ENCODE peak calls at places on chromosomes 7 and 10, in ten cellular contexts. Y, T, A, C, Z, B, N, F, I and P are unnamed samples.

GRCh38 chr10:31926765-31927596 is 1.6 kb downstream of the ARHGAP12 start:
- DNase-seq in Y (no peak), I (peak; percentile 11), A (no peak), N (no peak), Z (no peak), C (no peak), B (no peak), T (no peak), F (no peak), P (no peak)

GRCh38 chr7:150399861-150400778 is 21.0 kb downstream of the ZNF775 start:
- DNase-seq in Y (no peak), T (peak; percentile 36), F (no peak), I (no peak), N (peak; percentile 4), B (no peak), A (no peak), Z (no peak), C (no peak), P (no peak)

GRCh38 chr10:80281784-80282505 is 7.5 kb downstream of the MAT1A start:
- DNase-seq in F (no peak), T (no peak), B (no peak), C (no peak), Z (peak; percentile 2), A (no peak), Y (no peak), N (no peak), I (no peak), P (no peak)

GRCh38 chr7:134886353-134887057 is 99.8 kb upstream of the AGBL3 start:
- DNase-seq in Y (no peak), C (no peak), A (no peak), B (no peak), Z (no peak), F (no peak), T (peak; percentile 86), N (no peak), I (peak; percentile 84), P (no peak)

GRCh38 chr10:72133517-72133916 is 45.2 kb upstream of the SPOCK2 start:
- DNase-seq in N (no peak), C (peak; percentile 92), F (no peak), A (no peak), T (no peak), I (no peak), Y (no peak), B (no peak), Z (no peak), P (no peak)

GRCh38 chr7:76302299-76303056 is at the start of gene HSPB1:
- DNase-seq in C (peak; percentile 60), T (peak; percentile 99), B (peak; percentile 95), F (peak; percentile 79), I (peak; percentile 98), A (peak; percentile 95), Z (peak; percentile 97), N (peak; percentile 94), Y (peak; percentile 82), P (peak; percentile 92)

GRCh38 chr10:124606822-124607221 is 137.4 kb downstream of the FAM53B start:
- DNase-seq in Y (no peak), B (no peak), F (no peak), I (no peak), T (no peak), Z (no peak), C (no peak), N (no peak), A (no peak), P (no peak)

GRCh38 chr10:71516890-71517289 is 120.2 kb downstream of the CDH23 start:
- DNase-seq in C (no peak), F (no peak), N (no peak), A (no peak), I (no peak), T (no peak), Z (no peak), Y (no peak), B (no peak), P (peak; percentile 54)

GRCh38 chr7:140141256-140141655 is 35.5 kb downstream of the KDM7A start:
- DNase-seq in T (no peak), A (no peak), F (no peak), Y (no peak), Z (no peak), C (no peak), I (no peak), N (no peak), B (no peak), P (no peak)

GRCh38 chr7:140134039-140134438 is 42.7 kb downstream of the KDM7A start:
- DNase-seq in T (no peak), Z (no peak), B (no peak), A (no peak), C (no peak), F (no peak), Y (no peak), N (no peak), I (no peak), P (no peak)

GRCh38 chr7:140142031-140142430 is 34.8 kb downstream of the KDM7A start:
- DNase-seq in F (no peak), C (no peak), A (no peak), T (no peak), I (no peak), Z (no peak), B (no peak), Y (no peak), N (no peak), P (no peak)

GRCh38 chr7:140137078-140137477 is 39.7 kb downstream of the KDM7A start:
- DNase-seq in N (no peak), Y (no peak), I (no peak), A (no peak), F (no peak), B (no peak), C (no peak), Z (no peak), T (no peak), P (no peak)

GRCh38 chr7:140136108-140136507 is 40.7 kb downstream of the KDM7A start:
- DNase-seq in N (no peak), Z (no peak), T (no peak), A (no peak), C (no peak), I (no peak), F (no peak), Y (no peak), B (no peak), P (no peak)
- TF ChIP-seq POLR2AphosphoS5 in N (no peak), Z (no peak), T (no peak), A (no peak), C (no peak), I (no peak), F (no peak), Y (no peak), B (no peak), P (no peak)

DNA sequence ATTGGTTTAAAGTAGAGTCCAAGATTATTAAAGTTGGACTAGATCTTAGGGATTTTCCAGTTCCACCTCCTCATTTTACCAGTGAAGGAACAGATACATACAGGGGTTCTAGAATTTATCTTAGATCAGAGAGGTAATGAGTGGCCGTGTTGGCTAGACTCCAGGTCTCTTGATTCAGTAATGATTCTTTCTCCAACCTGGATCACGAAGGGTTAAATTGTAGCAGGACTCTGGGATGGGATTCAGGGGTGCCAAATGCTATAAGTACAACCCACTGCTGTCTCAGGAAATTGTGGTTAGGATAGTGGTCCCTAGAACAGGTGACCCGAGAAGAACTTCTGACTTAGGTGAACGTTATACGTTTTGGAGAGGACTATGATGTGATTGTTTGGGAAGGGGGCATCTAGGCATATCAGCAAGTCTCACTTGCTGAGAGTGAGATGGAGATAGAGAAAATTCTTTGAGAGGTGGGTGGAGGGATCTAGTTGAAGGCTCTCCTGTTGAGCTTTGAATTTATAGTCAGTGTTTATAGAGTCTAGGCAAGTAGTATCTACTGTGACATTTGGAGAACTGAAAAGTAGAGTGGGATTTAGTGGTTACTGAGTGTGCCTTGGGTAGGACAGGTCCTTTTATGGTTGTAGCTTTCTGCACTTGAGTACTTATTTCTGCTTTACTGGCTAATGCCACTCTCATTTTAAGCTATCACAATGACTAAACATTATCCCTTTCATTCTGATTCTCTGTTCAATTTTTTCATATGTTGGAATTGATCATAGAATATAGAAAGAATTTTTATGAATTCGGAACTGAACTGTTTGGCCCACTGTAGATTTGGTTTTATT is 58.3 kb downstream of the ST7 start:
- DNase-seq in C (peak; percentile 92), T (no peak), B (no peak), F (no peak), A (no peak), I (no peak), Y (no peak), Z (no peak), N (no peak), P (no peak)
- TF ChIP-seq POLR2A in C (no peak), T (no peak), B (no peak), F (no peak), A (no peak), I (no peak), Y (peak; percentile 69), Z (no peak), N (no peak), P (no peak)

DNA sequence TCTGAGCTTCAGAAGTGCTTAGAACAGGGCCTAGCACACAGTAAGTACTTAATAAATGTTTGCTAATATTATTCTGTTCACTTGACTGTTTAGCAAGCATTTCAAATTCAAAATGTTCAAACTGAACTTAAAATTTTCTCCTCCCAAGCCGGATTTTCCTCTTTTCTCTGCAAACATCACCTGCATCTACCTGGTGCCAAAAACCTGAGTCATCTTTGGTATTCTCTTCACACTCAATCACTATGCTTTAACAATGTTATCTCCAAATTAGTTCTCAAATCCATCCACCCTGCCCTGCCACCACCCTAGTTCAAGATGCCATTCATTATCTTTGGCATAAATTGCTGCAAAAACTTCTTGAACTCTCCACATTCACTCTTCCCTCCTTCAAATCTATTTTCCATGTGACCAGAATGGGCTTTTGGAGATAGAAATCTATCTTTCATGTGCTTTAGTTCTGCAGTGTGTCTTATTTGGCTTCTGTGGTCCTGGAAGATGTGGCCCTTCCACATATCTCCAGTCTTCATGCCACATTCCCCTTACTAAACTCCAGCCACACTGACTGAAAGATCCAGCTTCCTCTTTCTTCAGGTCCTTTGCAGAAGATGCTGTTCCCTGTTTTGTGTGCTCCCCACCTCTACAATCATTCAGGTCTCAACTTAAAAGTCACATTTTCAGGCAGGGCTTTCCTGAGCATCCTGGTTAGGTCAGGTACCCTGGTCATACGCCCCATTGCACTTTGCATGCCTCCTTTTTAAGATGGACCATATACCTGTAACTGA is 2.0 kb downstream of the GGCT start:
- DNase-seq in Z (no peak), I (no peak), B (no peak), A (no peak), C (no peak), N (no peak), F (no peak), T (no peak), Y (no peak), P (no peak)
- TF ChIP-seq POLR2AphosphoS5 in Z (no peak), I (no peak), B (no peak), A (no peak), C (no peak), N (no peak), F (no peak), T (no peak), Y (no peak), P (no peak)

GRCh38 chr7:6402041-6402440 is 45.7 kb downstream of the DAGLB start:
- DNase-seq in Z (no peak), B (no peak), I (no peak), F (no peak), A (no peak), C (no peak), T (no peak), Y (no peak), N (no peak), P (peak; percentile 72)

GRCh38 chr7:6399351-6399750 is 48.4 kb downstream of the DAGLB start:
- DNase-seq in N (no peak), A (no peak), Z (no peak), C (no peak), T (no peak), I (no peak), F (no peak), Y (no peak), B (no peak), P (peak; percentile 58)

GRCh38 chr7:6395898-6396582 is 51.7 kb downstream of the DAGLB start:
- DNase-seq in Z (no peak), F (no peak), A (no peak), B (no peak), I (no peak), Y (no peak), C (no peak), T (no peak), N (peak; percentile 30), P (peak; percentile 79)

GRCh38 chr7:6401536-6401935 is 46.2 kb downstream of the DAGLB start:
- DNase-seq in C (no peak), I (no peak), Z (no peak), F (no peak), T (no peak), A (no peak), B (no peak), Y (no peak), N (no peak), P (peak; percentile 54)

GRCh38 chr7:6398943-6399342 is 48.8 kb downstream of the DAGLB start:
- DNase-seq in F (no peak), Z (no peak), Y (no peak), B (no peak), N (no peak), A (peak; percentile 59), I (no peak), C (no peak), T (no peak), P (peak; percentile 48)
- TF ChIP-seq POLR2A in F (no peak), Z (no peak), Y (no peak), B (no peak), N (no peak), A (no peak), I (no peak), C (no peak), T (no peak), P (no peak)